ENCODE peak calls at places on chromosomes 5 and 9, in nine cellular contexts. O is cardiac muscle cell; B is CD8-positive, alpha-beta T cell; W is adrenal gland; P is lower lobe of right lung; R is vagina; Q is psoas muscle; V is H1; S is K562. Y is an unnamed sample. For H3K4me1, the result is how much of the 10 kb centered on the place peaks cover.

GRCh38 chr9:106120096-106120495 is 425.8 kb downstream of the TMEM38B start:
- DNase-seq in O (no peak), B (no peak), W (no peak), P (no peak), R (no peak), Q (no peak), V (no peak), S (no peak), Y (no peak)

GRCh38 chr9:136584401-136585328 is 38.8 kb upstream of the NOTCH1 start:
- DNase-seq in O (peak), B (no peak), W (no peak), P (no peak), R (no peak), Q (peak), V (no peak), S (no peak), Y (no peak)

GRCh38 chr9:88090151-88090581 is 48.1 kb downstream of the SPATA31C2 start:
- DNase-seq in O (peak), B (no peak), W (peak), P (no peak), R (no peak), Q (no peak), V (no peak), S (no peak), Y (peak)

GRCh38 chr5:68421667-68422220 is 206.2 kb downstream of the PIK3R1 start:
- DNase-seq in O (no peak), B (no peak), W (no peak), P (no peak), R (no peak), Q (no peak), V (no peak), S (no peak), Y (no peak)

GRCh38 chr9:94779693-94780290 is 53.3 kb downstream of the AOPEP start:
- DNase-seq in O (no peak), B (no peak), W (no peak), P (no peak), R (no peak), Q (no peak), V (no peak), S (no peak), Y (no peak)

GRCh38 chr5:177478711-177479646 is 5.5 kb upstream of the DBN1 start:
- DNase-seq in O (peak), B (no peak), W (peak), P (peak), R (no peak), Q (peak), V (no peak), S (no peak), Y (peak)

GRCh38 chr5:111857067-111857466 is 100.1 kb upstream of the NREP start:
- DNase-seq in O (no peak), B (no peak), W (no peak), P (no peak), R (no peak), Q (no peak), V (no peak), S (no peak), Y (no peak)

GRCh38 chr5:68189613-68190012 is 25.9 kb upstream of the PIK3R1 start:
- DNase-seq in O (no peak), B (no peak), W (no peak), P (no peak), R (no peak), Q (no peak), V (no peak), S (no peak), Y (no peak)

GRCh38 chr9:6739218-6739617 is 18.6 kb upstream of the KDM4C start:
- DNase-seq in O (peak), B (no peak), W (no peak), P (no peak), R (no peak), Q (no peak), V (no peak), S (peak), Y (no peak)

GRCh38 chr5:159091051-159091450 is 8.7 kb downstream of the EBF1 start:
- DNase-seq in O (no peak), B (no peak), W (no peak), P (no peak), R (no peak), Q (no peak), V (no peak), S (no peak), Y (no peak)

GRCh38 chr9:136339173-136339957 is 12.0 kb downstream of the GPSM1 start:
- DNase-seq in O (peak), B (peak), W (peak), P (peak), R (no peak), Q (peak), V (peak), S (peak), Y (no peak)

GRCh38 chr9:83471223-83471622 is 67.0 kb downstream of the FRMD3 start:
- DNase-seq in O (peak), B (no peak), W (no peak), P (no peak), R (no peak), Q (no peak), V (no peak), S (no peak), Y (no peak)

GRCh38 chr9:88794100-88794499 is 197.2 kb upstream of the S1PR3 start:
- DNase-seq in O (no peak), B (no peak), W (no peak), P (no peak), R (peak), Q (no peak), V (no peak), S (no peak), Y (no peak)

GRCh38 chr9:114300846-114301797 is 21.8 kb upstream of the ORM1 start:
- DNase-seq in O (no peak), B (no peak), W (peak), P (peak), R (peak), Q (no peak), V (peak), S (no peak), Y (no peak)

GRCh38 chr9:81462759-81463158 is 226.6 kb downstream of the TLE1 start:
- DNase-seq in O (peak), B (no peak), W (no peak), P (no peak), R (no peak), Q (no peak), V (no peak), S (no peak), Y (no peak)

GRCh38 chr5:135568241-135568640 is 10.6 kb downstream of the CXCL14 start:
- DNase-seq in O (no peak), B (no peak), W (no peak), P (no peak), R (no peak), Q (no peak), V (no peak), S (no peak), Y (no peak)

GRCh38 chr5:67149933-67150523 is 46.6 kb downstream of the CD180 start:
- DNase-seq in O (peak), B (no peak), W (no peak), P (no peak), R (no peak), Q (no peak), V (no peak), S (peak), Y (no peak)

GRCh38 chr5:64165160-64165499 is 513 bp upstream of the RNF180 start:
- DNase-seq in O (no peak), B (no peak), W (no peak), P (no peak), R (no peak), Q (no peak), V (no peak), S (no peak), Y (no peak)

GRCh38 chr9:14428781-14429230 is 114.9 kb upstream of the NFIB start:
- DNase-seq in O (peak), B (peak), W (peak), P (no peak), R (no peak), Q (peak), V (peak), S (peak), Y (peak)

GRCh38 chr9:129435996-129436676 is 184.8 kb downstream of the C9orf50 start:
- DNase-seq in O (no peak), B (no peak), W (no peak), P (no peak), R (no peak), Q (no peak), V (no peak), S (no peak), Y (no peak)
- H3K4me3 ChIP-seq in O (no peak), B (no peak), W (no peak), P (no peak), R (no peak), Q (no peak), V (peak), S (no peak), Y (peak)

DNA sequence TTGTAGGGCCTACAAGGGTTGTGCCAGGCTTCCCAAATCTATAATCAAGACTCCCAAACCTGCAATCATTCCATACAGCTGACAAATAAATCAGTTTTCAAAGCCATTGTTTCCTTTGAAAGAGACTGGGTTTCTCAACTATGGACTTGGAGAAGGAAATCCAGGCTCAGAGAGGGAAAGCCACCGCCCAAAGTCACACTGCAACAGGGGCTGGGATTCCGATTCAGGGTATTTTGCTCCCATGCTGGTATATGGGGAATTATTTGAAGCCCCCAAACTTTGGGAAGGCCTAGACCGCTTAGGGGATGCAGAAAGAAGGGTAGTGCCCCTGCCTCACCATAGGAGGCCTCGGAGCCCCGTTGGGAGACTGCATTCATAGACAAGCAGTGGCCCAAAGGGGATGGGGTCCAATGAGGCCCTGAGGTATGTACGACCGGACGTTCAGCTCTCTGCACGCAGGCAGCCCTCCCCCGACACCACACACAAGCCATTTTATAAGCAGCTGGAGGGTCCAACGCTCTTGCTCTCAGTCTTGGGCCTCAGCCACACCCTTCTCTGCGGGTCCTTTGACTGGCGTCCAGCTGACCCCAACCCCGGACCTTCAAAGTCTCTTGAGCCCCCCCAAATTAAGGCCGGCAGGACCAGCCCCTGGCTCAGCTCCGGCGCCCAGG is 712 bp downstream of the ANXA6 start:
- DNase-seq in O (peak), B (peak), W (peak), P (no peak), R (no peak), Q (peak), V (peak), S (no peak), Y (no peak)
- TF ChIP-seq CTCF in O (peak), B (no peak), W (no peak), P (no peak), R (no peak), Q (no peak), V (no peak), S (no peak), Y (no peak)

DNA sequence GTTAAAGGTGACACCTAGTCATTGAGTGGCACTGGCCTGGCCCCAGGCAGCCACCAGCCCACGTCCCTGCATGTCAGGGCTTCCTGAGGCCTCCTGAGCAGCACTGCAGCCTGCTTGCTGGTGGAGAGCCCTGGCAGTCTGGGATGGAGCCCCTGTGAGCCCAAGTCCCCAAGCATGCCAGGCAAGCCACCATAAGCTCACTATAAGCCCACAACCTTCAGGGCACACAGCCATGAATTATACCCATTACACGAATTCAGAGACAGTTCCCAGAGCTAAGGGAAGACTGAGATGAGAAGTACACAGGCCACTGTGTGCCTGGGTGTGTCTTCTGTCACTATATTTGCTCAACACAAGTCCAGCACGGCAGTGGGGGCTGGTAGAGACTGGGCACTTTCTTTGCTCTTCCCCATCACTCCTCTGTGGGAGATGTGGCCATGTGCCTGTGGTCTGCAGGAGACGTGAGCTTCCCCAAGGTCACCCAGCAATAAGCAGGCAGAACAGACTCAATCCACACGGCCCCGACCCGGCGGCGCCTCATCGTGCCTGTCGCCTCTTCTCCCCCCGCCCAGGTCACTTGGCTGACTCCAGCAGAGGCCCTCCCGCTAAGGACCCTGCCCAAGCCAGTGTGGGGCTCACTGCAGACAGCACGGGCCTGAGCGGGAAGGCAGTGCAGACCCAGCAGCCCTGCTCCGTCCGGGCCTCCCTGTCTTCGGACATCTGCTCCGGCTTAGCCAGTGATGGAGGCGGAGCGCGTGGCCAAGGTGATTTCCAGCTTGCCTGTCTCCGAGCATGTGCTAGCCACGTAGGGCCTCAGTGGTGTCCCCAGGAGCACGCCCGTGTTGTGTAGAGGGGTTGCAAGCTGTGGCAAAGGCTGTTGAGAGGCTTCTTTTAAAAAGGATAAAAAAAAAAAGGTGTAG is 114.8 kb downstream of the WNK2 start:
- DNase-seq in O (no peak), B (no peak), W (no peak), P (peak), R (no peak), Q (no peak), V (no peak), S (no peak), Y (no peak)
- H3K4me1 ChIP-seq in O (under half), B (under half), W (under half), P (under half), R (under half), Q (under half), V (under half), S (under half), Y (under half)

GRCh38 chr9:72363226-72363625 is 1.8 kb downstream of the ZFAND5 start:
- DNase-seq in O (no peak), B (no peak), W (no peak), P (no peak), R (no peak), Q (no peak), V (no peak), S (no peak), Y (no peak)
- H3K4me3 ChIP-seq in O (peak), B (peak), W (peak), P (peak), R (peak), Q (peak), V (peak), S (peak), Y (peak)

GRCh38 chr9:26301046-26301445 is 591.6 kb downstream of the CAAP1 start:
- DNase-seq in O (no peak), B (no peak), W (no peak), P (no peak), R (no peak), Q (no peak), V (no peak), S (no peak), Y (no peak)
- TF ChIP-seq CTCF in O (no peak), B (no peak), W (no peak), P (no peak), R (no peak), Q (no peak), V (no peak), S (no peak), Y (no peak)

GRCh38 chr5:172801184-172801671 is 30.2 kb upstream of the DUSP1 start:
- DNase-seq in O (peak), B (no peak), W (no peak), P (no peak), R (no peak), Q (no peak), V (no peak), S (peak), Y (no peak)
- H3K4me1 ChIP-seq in O (under half), B (under half), W (under half), P (under half), R (under half), Q (under half), V (under half), S (under half), Y (half or more)

DNA sequence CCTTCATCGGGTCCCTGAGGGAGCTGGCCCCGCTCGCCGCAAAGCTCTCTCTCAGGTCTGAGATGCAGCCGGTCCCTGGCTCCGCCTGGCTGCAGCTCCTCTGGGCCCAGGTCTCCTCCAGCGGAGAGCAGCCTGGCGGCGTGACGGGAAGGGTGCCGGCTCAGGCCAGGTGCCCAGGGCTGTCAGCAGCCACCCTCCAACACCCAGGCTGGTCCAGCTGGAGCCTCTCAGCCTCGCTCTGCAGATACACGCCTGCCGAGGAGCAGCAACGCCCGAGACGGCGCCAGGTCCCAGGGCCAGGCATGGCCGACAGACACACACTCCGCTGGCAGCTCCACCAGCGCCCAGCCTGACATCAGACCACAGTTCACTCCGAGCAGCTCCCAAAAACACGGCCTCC is 25.6 kb downstream of the FAM163B start:
- DNase-seq in O (peak), B (no peak), W (no peak), P (no peak), R (no peak), Q (no peak), V (no peak), S (no peak), Y (peak)
- H3K4me3 ChIP-seq in O (no peak), B (no peak), W (no peak), P (no peak), R (no peak), Q (no peak), V (no peak), S (no peak), Y (no peak)